ENCODE peak calls at places on chromosome 1, in five cellular contexts. One of them, this sample, is unnamed.
A peak's percentile ranks its signal among the peaks of the same experiment; 100 is the strongest.

GRCh38 chr1:200556005-200556404 is 64.5 kb downstream of the KIF14 start:
- DNase-seq in anterior cingulate cortex: no peak
- DNase-seq in kidney glomerular epithelial cell: no peak
- DNase-seq in gastrocnemius medialis: no peak
- DNase-seq in CD4-positive, alpha-beta T cell: no peak
- DNase-seq in this sample: no peak

GRCh38 chr1:45820797-45821196 is 17.4 kb downstream of the MAST2 start:
- DNase-seq in anterior cingulate cortex: no peak
- DNase-seq in kidney glomerular epithelial cell: no peak
- DNase-seq in gastrocnemius medialis: no peak
- DNase-seq in CD4-positive, alpha-beta T cell: no peak
- DNase-seq in this sample: no peak

GRCh38 chr1:16068356-16069270 is 4.8 kb downstream of the FAM131C start:
- DNase-seq in anterior cingulate cortex: peak; percentile 24
- DNase-seq in kidney glomerular epithelial cell: no peak
- DNase-seq in gastrocnemius medialis: peak; percentile 51
- DNase-seq in CD4-positive, alpha-beta T cell: no peak
- DNase-seq in this sample: no peak

GRCh38 chr1:187871177-187871576 is 1042.4 kb downstream of the PLA2G4A start:
- DNase-seq in anterior cingulate cortex: no peak
- DNase-seq in kidney glomerular epithelial cell: no peak
- DNase-seq in gastrocnemius medialis: no peak
- DNase-seq in CD4-positive, alpha-beta T cell: no peak
- DNase-seq in this sample: no peak

GRCh38 chr1:155044812-155045690 is 6.1 kb upstream of the ADAM15 start:
- DNase-seq in anterior cingulate cortex: peak; percentile 73
- DNase-seq in kidney glomerular epithelial cell: peak; percentile 32
- DNase-seq in gastrocnemius medialis: peak; percentile 89
- DNase-seq in CD4-positive, alpha-beta T cell: peak; percentile 50
- DNase-seq in this sample: peak; percentile 70

GRCh38 chr1:58818075-58818474 is 34.2 kb upstream of the JUN start:
- DNase-seq in anterior cingulate cortex: no peak
- DNase-seq in kidney glomerular epithelial cell: peak; percentile 28
- DNase-seq in gastrocnemius medialis: no peak
- DNase-seq in CD4-positive, alpha-beta T cell: no peak
- DNase-seq in this sample: no peak

GRCh38 chr1:168654198-168654910 is 74.7 kb downstream of the DPT start:
- DNase-seq in anterior cingulate cortex: no peak
- DNase-seq in kidney glomerular epithelial cell: no peak
- DNase-seq in gastrocnemius medialis: no peak
- DNase-seq in CD4-positive, alpha-beta T cell: no peak
- DNase-seq in this sample: no peak

GRCh38 chr1:227758366-227758765 is 23.1 kb downstream of the SNAP47 start:
- DNase-seq in anterior cingulate cortex: no peak
- DNase-seq in kidney glomerular epithelial cell: no peak
- DNase-seq in gastrocnemius medialis: no peak
- DNase-seq in CD4-positive, alpha-beta T cell: no peak
- DNase-seq in this sample: no peak

GRCh38 chr1:37676281-37677243 is 15.8 kb upstream of the CDCA8 start:
- DNase-seq in anterior cingulate cortex: no peak
- DNase-seq in kidney glomerular epithelial cell: no peak
- DNase-seq in gastrocnemius medialis: no peak
- DNase-seq in CD4-positive, alpha-beta T cell: no peak
- DNase-seq in this sample: peak; percentile 29

GRCh38 chr1:2231667-2232254 is 3.6 kb downstream of the SKI start:
- DNase-seq in anterior cingulate cortex: peak; percentile 52
- DNase-seq in kidney glomerular epithelial cell: peak; percentile 49
- DNase-seq in gastrocnemius medialis: peak; percentile 78
- DNase-seq in CD4-positive, alpha-beta T cell: peak; percentile 88
- DNase-seq in this sample: peak; percentile 55

GRCh38 chr1:33316601-33317000 is 4.3 kb downstream of the A3GALT2 start:
- DNase-seq in anterior cingulate cortex: no peak
- DNase-seq in kidney glomerular epithelial cell: no peak
- DNase-seq in gastrocnemius medialis: no peak
- DNase-seq in CD4-positive, alpha-beta T cell: no peak
- DNase-seq in this sample: no peak

This sample was measured in hippocampal formation.